ENCODE peak calls at places on chromosomes 7 and 10, in four cellular contexts. J is thoracic aorta, Z is upper lobe of left lung, K is neural progenitor cell. D is an unnamed sample. For H3K4me1, the result is how much of the 10 kb centered on the place peaks cover.

GRCh38 chr10:3027866-3028265 is 39.5 kb upstream of the PFKP start:
- DNase-seq in J (no peak), K (no peak), Z (no peak), D (no peak)

GRCh38 chr10:22319559-22320558 is 1.0 kb upstream of the BMI1 start:
- DNase-seq in Z (peak), K (peak), J (no peak), D (no peak)

GRCh38 chr10:34341473-34341872 is 473.6 kb downstream of the PARD3 start:
- DNase-seq in Z (no peak), K (no peak), J (no peak), D (peak)

GRCh38 chr10:103512591-103513382 is 19.3 kb downstream of the NEURL1 start:
- DNase-seq in Z (peak), K (no peak), J (no peak), D (no peak)

GRCh38 chr10:122688293-122688989 is 11.2 kb downstream of the C10orf120 start:
- DNase-seq in Z (peak), J (no peak), K (no peak), D (peak)

GRCh38 chr7:25376207-25376606 is 147.9 kb upstream of the NPVF start:
- DNase-seq in K (no peak), J (no peak), Z (no peak), D (no peak)

GRCh38 chr7:17564678-17565209 is 266.3 kb downstream of the AHR start:
- DNase-seq in Z (no peak), K (no peak), J (no peak), D (no peak)

GRCh38 chr10:124043310-124044142 is 49.9 kb downstream of the CHST15 start:
- DNase-seq in Z (no peak), K (no peak), J (no peak), D (no peak)

GRCh38 chr7:119596651-119597050 is 676.3 kb upstream of the KCND2 start:
- DNase-seq in K (no peak), J (no peak), Z (no peak), D (no peak)

GRCh38 chr10:17454181-17454800 is at the start of gene ST8SIA6:
- DNase-seq in K (peak), Z (peak), J (no peak), D (no peak)

GRCh38 chr7:67484244-67484751 is 487.7 kb downstream of the TYW1 start:
- DNase-seq in J (no peak), Z (peak), K (peak), D (peak)

GRCh38 chr10:133390597-133391248 is 3.2 kb upstream of the MTG1 start:
- DNase-seq in Z (no peak), J (no peak), K (no peak), D (peak)

GRCh38 chr10:91220954-91221696 is 662 bp downstream of the PCGF5 start:
- DNase-seq in K (peak), Z (peak), J (no peak), D (peak)

GRCh38 chr7:151558575-151558974 is 38.9 kb upstream of the RHEB start:
- DNase-seq in K (no peak), Z (no peak), J (no peak), D (no peak)

GRCh38 chr10:45526309-45526708 is 146.3 kb downstream of the ZFAND4 start:
- DNase-seq in J (no peak), K (no peak), Z (no peak), D (no peak)

GRCh38 chr10:46556515-46557318 is at the start of gene GPRIN2:
- DNase-seq in Z (peak), K (peak), J (peak), D (peak)

GRCh38 chr10:24374134-24374915 is 165.4 kb downstream of the KIAA1217 start:
- DNase-seq in K (no peak), Z (no peak), J (no peak), D (no peak)

GRCh38 chr10:30368065-30368718 is 19.1 kb upstream of the MTPAP start:
- DNase-seq in J (no peak), K (no peak), Z (no peak), D (no peak)

GRCh38 chr10:1293147-1293546 is 237.0 kb downstream of the WDR37 start:
- DNase-seq in Z (no peak), J (no peak), K (no peak), D (no peak)

GRCh38 chr10:44937201-44938005 is 22.2 kb upstream of the RASSF4 start:
- DNase-seq in Z (no peak), K (no peak), J (no peak), D (no peak)

GRCh38 chr7:92255308-92255707 is 9.5 kb downstream of the ANKIB1 start:
- DNase-seq in J (peak), Z (no peak), K (no peak), D (peak)

GRCh38 chr10:71349401-71349800 is 30.3 kb downstream of the SLC29A3 start:
- DNase-seq in Z (no peak), J (no peak), K (no peak), D (no peak)

GRCh38 chr10:99235872-99236626 is 397 bp upstream of the HPSE2 start:
- DNase-seq in K (peak), Z (no peak), J (no peak), D (no peak)

GRCh38 chr7:77995717-77996116 is 197.1 kb downstream of the PHTF2 start:
- DNase-seq in J (no peak), Z (no peak), K (peak), D (no peak)

GRCh38 chr10:88983939-88984338 is 6.7 kb upstream of the FAS start:
- DNase-seq in Z (no peak), J (no peak), K (no peak), D (no peak)

GRCh38 chr10:61399386-61399785 is 53.8 kb downstream of the TMEM26 start:
- DNase-seq in Z (no peak), K (no peak), J (no peak), D (no peak)

GRCh38 chr7:38317457-38318037 is 44.1 kb upstream of the TARP start:
- DNase-seq in J (no peak), K (no peak), Z (no peak), D (no peak)

GRCh38 chr7:143458263-143458662 is 15.0 kb downstream of the TAS2R60 start:
- DNase-seq in J (no peak), K (no peak), Z (no peak), D (no peak)

GRCh38 chr10:11208908-11209809 is 191.5 kb downstream of the CELF2 start:
- DNase-seq in Z (no peak), J (no peak), K (no peak), D (no peak)

GRCh38 chr10:11162828-11163599 is 145.3 kb downstream of the CELF2 start:
- DNase-seq in Z (peak), J (no peak), K (no peak), D (peak)

GRCh38 chr10:12476661-12477060 is 127.3 kb downstream of the CAMK1D start:
- DNase-seq in Z (no peak), K (no peak), J (no peak), D (no peak)

GRCh38 chr7:139915864-139916716 is 87.0 kb downstream of the TBXAS1 start:
- DNase-seq in Z (peak), J (peak), K (no peak), D (peak)

GRCh38 chr7:155506854-155507337 is 39.5 kb downstream of the CNPY1 start:
- DNase-seq in K (peak), J (no peak), Z (no peak), D (no peak)

DNA sequence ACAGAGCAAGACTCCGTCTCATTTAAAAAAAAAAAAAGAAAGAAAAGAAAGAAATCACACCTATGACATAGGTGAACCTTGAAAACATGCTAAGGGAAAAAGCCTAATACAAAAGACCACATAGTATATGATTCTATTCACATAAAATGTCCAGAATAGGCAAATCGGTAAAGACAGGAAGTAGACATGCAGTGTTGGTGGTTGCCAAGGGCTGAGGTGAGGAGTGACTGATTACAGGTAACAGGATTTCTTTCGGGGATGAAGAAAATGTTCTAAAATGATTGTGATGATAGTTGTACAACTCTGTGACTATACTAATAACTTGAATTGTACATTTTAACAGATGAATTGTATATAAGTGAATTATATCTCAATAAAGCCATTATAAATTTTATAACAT is 3.3 kb downstream of the XPNPEP1 start:
- DNase-seq in K (no peak), J (no peak), Z (no peak), D (no peak)
- H3K4me1 ChIP-seq in K (under half), J (under half), Z (under half), D (under half)

GRCh38 chr7:84705079-84705478 is 481.8 kb downstream of the SEMA3D start:
- DNase-seq in J (no peak), K (no peak), Z (no peak), D (no peak)

GRCh38 chr7:84697506-84697905 is 489.4 kb downstream of the SEMA3D start:
- DNase-seq in J (no peak), Z (no peak), K (no peak), D (no peak)

GRCh38 chr7:84704380-84704779 is 482.5 kb downstream of the SEMA3D start:
- DNase-seq in Z (no peak), K (peak), J (no peak), D (no peak)

GRCh38 chr7:84701524-84702306 is 485.1 kb downstream of the SEMA3D start:
- DNase-seq in Z (no peak), J (no peak), K (peak), D (no peak)

GRCh38 chr7:84700563-84701370 is 486.1 kb downstream of the SEMA3D start:
- DNase-seq in Z (no peak), J (no peak), K (no peak), D (no peak)
- H3K27ac ChIP-seq in Z (no peak), J (no peak), K (no peak), D (no peak)

GRCh38 chr10:113060221-113061053 is 110.4 kb downstream of the TCF7L2 start:
- DNase-seq in K (no peak), J (no peak), Z (peak), D (peak)

GRCh38 chr10:113058175-113058961 is 108.3 kb downstream of the TCF7L2 start:
- DNase-seq in J (no peak), K (peak), Z (no peak), D (no peak)

GRCh38 chr10:113059001-113059780 is 109.1 kb downstream of the TCF7L2 start:
- DNase-seq in K (peak), J (no peak), Z (no peak), D (peak)

GRCh38 chr10:113062977-113063967 is 113.2 kb downstream of the TCF7L2 start:
- DNase-seq in K (peak), J (no peak), Z (no peak), D (no peak)

GRCh38 chr10:113061054-113061430 is 111.0 kb downstream of the TCF7L2 start:
- DNase-seq in J (no peak), K (no peak), Z (no peak), D (no peak)
- H3K4me1 ChIP-seq in J (under half), K (half or more), Z (half or more), D (half or more)

GRCh38 chr7:135979674-135980660 is 2.8 kb upstream of the MTPN start:
- DNase-seq in J (no peak), Z (no peak), K (no peak), D (no peak)
- H3K27ac ChIP-seq in J (no peak), Z (peak), K (no peak), D (peak)

GRCh38 chr7:33539198-33539597 is 366.1 kb upstream of the BMPER start:
- DNase-seq in Z (no peak), K (no peak), J (no peak), D (no peak)

GRCh38 chr7:33534830-33535229 is 370.5 kb upstream of the BMPER start:
- DNase-seq in Z (no peak), J (no peak), K (no peak), D (no peak)

GRCh38 chr7:33536398-33536797 is 368.9 kb upstream of the BMPER start:
- DNase-seq in Z (no peak), J (no peak), K (no peak), D (no peak)

DNA sequence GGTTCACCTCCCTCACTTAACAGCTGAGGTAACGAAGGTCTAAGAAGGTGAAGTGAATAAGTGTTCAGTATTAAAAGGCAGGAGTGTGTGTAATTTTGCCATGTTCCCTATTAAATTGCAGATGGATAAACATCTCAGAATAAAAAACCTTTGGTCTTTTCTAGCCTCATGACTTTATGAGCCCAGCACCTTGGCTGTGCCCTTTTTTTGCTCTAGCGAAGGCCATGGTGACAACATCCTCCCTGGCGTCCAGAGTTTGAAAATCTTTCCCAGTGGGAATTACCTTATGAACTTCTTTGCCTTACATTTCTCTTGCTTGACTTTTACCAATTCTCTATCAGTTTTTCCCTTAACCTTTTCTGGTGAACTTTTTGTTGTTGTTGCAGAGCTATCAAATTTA is 368.3 kb upstream of the BMPER start:
- DNase-seq in J (no peak), K (no peak), Z (no peak), D (no peak)
- H3K4me1 ChIP-seq in J (under half), K (under half), Z (under half), D (under half)

GRCh38 chr7:106199024-106199423 is 85.8 kb downstream of the NAMPT start:
- DNase-seq in J (no peak), Z (no peak), K (no peak), D (no peak)
- H3K27ac ChIP-seq in J (peak), Z (no peak), K (no peak), D (peak)

GRCh38 chr7:2530076-2530967 is 10.7 kb downstream of the LFNG start:
- DNase-seq in K (peak), J (no peak), Z (peak), D (no peak)
- H3K4me1 ChIP-seq in K (under half), J (under half), Z (half or more), D (under half)

DNA sequence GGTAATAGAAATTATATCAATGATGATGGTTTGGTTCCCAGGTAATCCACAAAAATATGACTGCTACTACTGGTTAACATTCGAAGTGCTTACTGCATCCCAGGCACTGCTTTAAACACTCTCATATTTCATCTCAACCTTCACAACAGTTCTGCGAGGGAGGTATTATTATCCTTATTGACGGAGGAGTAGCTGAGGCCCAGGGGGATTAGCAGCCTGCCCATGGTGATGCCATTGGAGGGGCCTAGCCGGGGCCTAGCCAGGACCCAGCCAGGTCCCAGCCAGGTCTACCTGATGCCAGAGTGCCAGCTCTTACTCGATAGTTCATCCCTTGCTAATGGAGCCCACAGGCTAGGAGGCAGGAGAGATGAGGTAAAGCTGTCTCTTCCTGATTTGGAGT is 217.1 kb downstream of the FAM107B start:
- DNase-seq in J (no peak), Z (no peak), K (no peak), D (no peak)
- H3K27ac ChIP-seq in J (no peak), Z (no peak), K (no peak), D (no peak)

GRCh38 chr10:74923556-74923955 is 97.2 kb downstream of the KAT6B start:
- DNase-seq in Z (peak), J (no peak), K (no peak), D (no peak)
- H3K4me1 ChIP-seq in Z (half or more), J (under half), K (under half), D (half or more)

GRCh38 chr10:93299195-93299594 is 182.9 kb downstream of the MYOF start:
- DNase-seq in K (no peak), J (no peak), Z (no peak), D (no peak)

GRCh38 chr10:93300981-93301380 is 181.2 kb downstream of the MYOF start:
- DNase-seq in Z (no peak), J (no peak), K (no peak), D (no peak)

GRCh38 chr10:93300518-93300917 is 181.6 kb downstream of the MYOF start:
- DNase-seq in J (no peak), Z (no peak), K (no peak), D (no peak)

GRCh38 chr10:93296151-93296550 is 186.0 kb downstream of the MYOF start:
- DNase-seq in K (no peak), Z (no peak), J (no peak), D (no peak)

GRCh38 chr10:93299606-93300353 is 182.4 kb downstream of the MYOF start:
- DNase-seq in J (no peak), K (peak), Z (no peak), D (no peak)
- H3K27ac ChIP-seq in J (no peak), K (no peak), Z (no peak), D (no peak)

D was measured in tibial artery.